ENCODE peak calls at places on chromosomes 7 and 10, in six cellular contexts. V is A673, J is nephron progenitor cell, Y is PC-9, X is AG09309, S is A549. L is an unnamed sample.

GRCh38 chr10:47182934-47183725 is 116.9 kb upstream of the GDF10 start:
- DNase-seq in V (no peak), J (no peak), Y (no peak), X (no peak), S (no peak), L (no peak)

GRCh38 chr7:33722383-33723096 is 182.8 kb upstream of the BMPER start:
- DNase-seq in V (no peak), J (peak), Y (peak), X (no peak), S (peak), L (peak)

GRCh38 chr10:61995093-61995492 is 93.6 kb downstream of the ARID5B start:
- DNase-seq in V (no peak), J (no peak), Y (no peak), X (no peak), S (no peak), L (no peak)

GRCh38 chr7:92025260-92025659 is 84.6 kb downstream of the AKAP9 start:
- DNase-seq in V (no peak), J (no peak), Y (peak), X (peak), S (no peak), L (no peak)

GRCh38 chr7:55094122-55094690 is 75.4 kb downstream of the EGFR start:
- DNase-seq in V (no peak), J (no peak), Y (no peak), X (no peak), S (no peak), L (no peak)

GRCh38 chr10:80416401-80417098 is 8.2 kb downstream of the PRXL2A start:
- DNase-seq in V (peak), J (peak), Y (no peak), X (no peak), S (no peak), L (no peak)

GRCh38 chr7:47807126-47807525 is 141.1 kb downstream of the PKD1L1 start:
- DNase-seq in V (no peak), J (no peak), Y (no peak), X (no peak), S (no peak), L (no peak)

GRCh38 chr7:142642316-142642715 is 107.0 kb upstream of the PRSS1 start:
- DNase-seq in V (no peak), J (no peak), Y (no peak), X (no peak), S (no peak), L (no peak)

GRCh38 chr7:641269-641671 is 85.2 kb upstream of the DNAAF5 start:
- DNase-seq in V (peak), J (no peak), Y (no peak), X (no peak), S (no peak), L (no peak)

GRCh38 chr7:55413442-55413841 is 48.3 kb downstream of the LANCL2 start:
- DNase-seq in V (no peak), J (no peak), Y (no peak), X (no peak), S (no peak), L (no peak)

GRCh38 chr10:43667317-43667731 is 18.6 kb upstream of the ZNF32 start:
- DNase-seq in V (no peak), J (no peak), Y (no peak), X (no peak), S (peak), L (no peak)

GRCh38 chr7:155665957-155666287 is 21.5 kb downstream of the RBM33 start:
- DNase-seq in V (peak), J (no peak), Y (no peak), X (peak), S (peak), L (no peak)

GRCh38 chr7:99224263-99224947 is 16.5 kb upstream of the KPNA7 start:
- DNase-seq in V (no peak), J (no peak), Y (peak), X (no peak), S (peak), L (peak)

GRCh38 chr7:151125459-151125834 is 39.2 kb downstream of the AGAP3 start:
- DNase-seq in V (peak), J (peak), Y (no peak), X (no peak), S (no peak), L (no peak)

GRCh38 chr7:92402920-92403759 is 44.1 kb upstream of the GATAD1 start:
- DNase-seq in V (no peak), J (no peak), Y (no peak), X (no peak), S (no peak), L (no peak)

GRCh38 chr10:23120001-23120934 is 24.9 kb downstream of the MSRB2 start:
- DNase-seq in V (no peak), J (no peak), Y (no peak), X (no peak), S (no peak), L (no peak)

GRCh38 chr10:72334196-72334831 is 20.4 kb downstream of the DNAJB12 start:
- DNase-seq in V (peak), J (peak), Y (no peak), X (no peak), S (no peak), L (no peak)

GRCh38 chr10:72336259-72337038 is 18.3 kb downstream of the DNAJB12 start:
- DNase-seq in V (no peak), J (no peak), Y (no peak), X (no peak), S (no peak), L (no peak)

GRCh38 chr10:72337039-72337629 is 17.6 kb downstream of the DNAJB12 start:
- DNase-seq in V (peak), J (peak), Y (peak), X (no peak), S (peak), L (peak)

GRCh38 chr10:72334832-72335393 is 19.8 kb downstream of the DNAJB12 start:
- DNase-seq in V (no peak), J (no peak), Y (no peak), X (no peak), S (no peak), L (peak)

GRCh38 chr10:72335394-72336258 is 19.1 kb downstream of the DNAJB12 start:
- DNase-seq in V (no peak), J (no peak), Y (no peak), X (no peak), S (no peak), L (peak)
- TF ChIP-seq CTCF in V (no peak), J (no peak), Y (no peak), X (no peak), S (no peak), L (peak)

GRCh38 chr7:27898735-27899134 is 158.8 kb downstream of the TAX1BP1 start:
- DNase-seq in V (no peak), J (no peak), Y (no peak), X (no peak), S (no peak), L (no peak)

GRCh38 chr7:27897001-27897400 is 157.0 kb downstream of the TAX1BP1 start:
- DNase-seq in V (no peak), J (no peak), Y (peak), X (no peak), S (no peak), L (peak)

GRCh38 chr7:27897441-27897847 is 157.5 kb downstream of the TAX1BP1 start:
- DNase-seq in V (no peak), J (no peak), Y (no peak), X (no peak), S (no peak), L (no peak)

GRCh38 chr7:27899601-27900000 is 159.6 kb downstream of the TAX1BP1 start:
- DNase-seq in V (no peak), J (no peak), Y (no peak), X (no peak), S (no peak), L (no peak)

DNA sequence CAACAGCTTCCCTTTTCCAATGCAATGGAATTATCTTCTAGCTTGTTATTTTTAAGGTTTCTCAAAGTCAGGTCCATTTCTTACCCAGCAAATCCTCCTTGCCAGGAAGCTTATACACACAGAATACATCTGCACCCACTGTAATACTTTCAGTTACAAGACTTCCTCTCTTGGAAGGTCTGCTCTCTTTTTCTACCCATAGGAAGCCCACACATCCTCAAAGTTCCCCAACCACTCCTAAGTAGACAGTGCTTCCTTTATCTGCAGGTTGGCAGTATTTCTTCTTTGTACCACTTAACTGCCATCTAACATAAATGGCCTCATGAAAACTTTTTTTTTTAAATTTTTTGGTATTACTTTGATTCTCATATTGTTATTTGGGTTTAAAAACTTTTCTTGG is 155.6 kb downstream of the TAX1BP1 start:
- DNase-seq in V (no peak), J (no peak), Y (no peak), X (no peak), S (no peak), L (no peak)
- TF ChIP-seq CTCF in V (no peak), J (no peak), Y (no peak), X (no peak), S (no peak), L (no peak)

DNA sequence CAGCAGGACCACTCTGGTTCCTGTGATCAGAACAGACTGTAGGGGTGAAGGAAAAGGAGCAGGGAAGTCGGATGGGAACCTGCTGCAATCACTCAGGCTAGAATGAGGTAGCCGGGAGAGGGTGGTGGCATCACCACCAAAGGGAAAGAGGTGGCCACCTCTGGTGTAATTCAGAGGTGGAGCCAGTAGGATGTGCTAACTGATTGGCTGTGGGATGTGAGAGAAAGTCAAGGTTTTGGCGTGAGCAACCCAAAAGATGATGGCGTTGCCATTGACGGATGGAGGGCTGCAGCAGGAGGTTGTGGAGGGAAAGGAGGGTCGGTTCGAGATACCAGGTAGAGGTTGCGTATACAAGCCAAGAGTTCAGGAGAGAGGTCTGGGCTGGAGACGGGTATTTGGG is 7.4 kb upstream of the VSIR start:
- DNase-seq in V (no peak), J (no peak), Y (no peak), X (no peak), S (no peak), L (no peak)
- TF ChIP-seq CTCF in V (no peak), J (no peak), Y (no peak), X (no peak), S (no peak), L (no peak)

GRCh38 chr10:79067241-79068202 is 1.2 kb upstream of the ZMIZ1 start:
- DNase-seq in V (peak), J (peak), Y (peak), X (peak), S (peak), L (peak)
- TF ChIP-seq CTCF in V (peak), J (no peak), Y (no peak), X (no peak), S (no peak), L (peak)

GRCh38 chr7:134553976-134554375 is 5.1 kb downstream of the AKR1B15 start:
- DNase-seq in V (no peak), J (peak), Y (no peak), X (no peak), S (no peak), L (no peak)
- TF ChIP-seq CTCF in V (peak), J (no peak), Y (no peak), X (peak), S (peak), L (no peak)

DNA sequence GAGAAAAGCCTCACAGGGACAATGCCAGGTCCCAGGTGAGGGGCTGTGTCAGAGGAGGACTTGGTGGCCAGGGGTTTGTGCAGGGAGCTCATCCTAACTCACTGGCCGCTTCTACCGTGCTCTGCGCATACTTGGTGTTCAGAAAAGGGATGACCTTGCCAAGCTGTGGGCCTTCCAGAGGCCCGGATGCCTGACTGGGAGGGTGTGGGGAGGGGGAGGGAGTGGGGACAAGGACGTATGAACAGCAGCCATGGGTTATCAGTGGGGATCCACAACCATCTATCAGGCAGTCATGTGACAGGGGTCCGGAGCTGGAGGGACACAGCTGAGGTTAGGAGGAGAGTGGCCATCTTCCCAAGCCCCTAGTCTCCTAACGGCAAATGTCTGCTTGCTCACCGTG is 6.2 kb downstream of the SFXN4 start:
- DNase-seq in V (no peak), J (no peak), Y (no peak), X (no peak), S (no peak), L (no peak)
- TF ChIP-seq CTCF in V (no peak), J (no peak), Y (no peak), X (no peak), S (no peak), L (no peak)

DNA sequence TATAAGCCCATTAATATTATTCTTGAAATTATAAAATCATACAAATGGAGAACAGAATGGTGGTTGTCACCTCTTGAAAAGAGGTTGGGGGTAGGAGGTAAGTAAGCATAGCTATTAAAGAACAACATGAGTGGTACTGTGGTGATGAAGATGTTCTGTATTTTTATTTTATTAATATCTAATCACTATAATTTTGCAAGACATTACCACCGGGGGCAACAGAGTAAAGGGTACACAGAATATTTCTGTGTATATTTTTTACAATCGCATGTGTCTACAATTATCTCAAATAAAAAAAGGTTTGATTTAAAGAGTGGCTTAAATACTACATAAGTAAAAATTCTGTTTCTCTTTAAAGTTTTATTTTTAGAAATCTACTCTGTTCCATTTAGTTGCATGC is 557.8 kb downstream of the NXPH1 start:
- DNase-seq in V (no peak), J (no peak), Y (no peak), X (no peak), S (no peak), L (no peak)
- TF ChIP-seq CTCF in V (no peak), J (no peak), Y (no peak), X (no peak), S (no peak), L (no peak)

DNA sequence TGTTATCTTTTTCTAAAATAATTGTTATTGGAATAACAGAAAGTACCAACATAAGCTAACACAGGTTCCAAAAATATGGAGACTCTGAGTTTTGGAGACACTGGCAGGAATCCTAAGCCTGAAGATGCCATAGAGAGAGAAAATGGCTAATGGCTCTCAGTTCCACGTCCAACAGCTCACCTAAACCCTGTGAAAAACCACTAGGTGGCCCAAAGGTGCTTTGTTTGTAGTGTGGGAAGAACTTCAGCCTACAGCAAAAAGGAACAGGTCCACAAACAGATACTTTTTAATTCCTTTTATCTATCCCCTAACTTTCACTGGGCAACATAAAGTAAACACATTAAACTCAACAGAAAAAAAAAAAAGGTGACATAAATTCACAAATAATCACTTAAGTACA is 272.3 kb downstream of the SEMA3D start:
- DNase-seq in V (peak), J (no peak), Y (no peak), X (no peak), S (no peak), L (no peak)
- TF ChIP-seq CTCF in V (no peak), J (no peak), Y (no peak), X (no peak), S (peak), L (no peak)

GRCh38 chr10:76316234-76316633 is 884.8 kb downstream of the LRMDA start:
- DNase-seq in V (no peak), J (no peak), Y (no peak), X (no peak), S (no peak), L (no peak)

GRCh38 chr10:76311752-76312699 is 880.6 kb downstream of the LRMDA start:
- DNase-seq in V (peak), J (peak), Y (no peak), X (no peak), S (peak), L (no peak)

GRCh38 chr10:76317078-76317477 is 885.7 kb downstream of the LRMDA start:
- DNase-seq in V (no peak), J (no peak), Y (no peak), X (no peak), S (no peak), L (no peak)

GRCh38 chr10:76318171-76318570 is 886.7 kb downstream of the LRMDA start:
- DNase-seq in V (no peak), J (no peak), Y (no peak), X (no peak), S (no peak), L (no peak)

DNA sequence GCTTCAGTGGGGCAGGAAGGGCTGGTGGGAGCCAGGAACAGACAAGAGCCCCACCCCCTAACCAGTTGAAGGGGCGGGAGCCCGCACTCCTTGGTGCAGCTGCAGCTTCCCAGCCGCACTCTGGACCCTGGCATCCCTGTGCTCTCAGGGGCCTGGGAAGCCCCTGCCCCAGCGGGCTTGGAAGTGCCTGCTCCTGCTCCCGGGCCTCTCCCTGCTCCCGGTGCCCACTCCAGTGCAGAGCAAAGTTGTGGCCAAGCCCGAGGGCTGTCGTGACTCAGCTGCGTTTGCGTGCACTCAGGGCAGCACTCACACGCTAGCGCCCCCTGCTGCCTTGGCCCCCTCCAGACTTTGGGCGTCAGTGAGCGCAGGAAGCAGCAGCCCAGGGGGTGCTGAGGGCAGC is 883.8 kb downstream of the LRMDA start:
- DNase-seq in V (no peak), J (no peak), Y (no peak), X (no peak), S (no peak), L (no peak)
- TF ChIP-seq CTCF in V (no peak), J (no peak), Y (no peak), X (no peak), S (no peak), L (peak)

DNA sequence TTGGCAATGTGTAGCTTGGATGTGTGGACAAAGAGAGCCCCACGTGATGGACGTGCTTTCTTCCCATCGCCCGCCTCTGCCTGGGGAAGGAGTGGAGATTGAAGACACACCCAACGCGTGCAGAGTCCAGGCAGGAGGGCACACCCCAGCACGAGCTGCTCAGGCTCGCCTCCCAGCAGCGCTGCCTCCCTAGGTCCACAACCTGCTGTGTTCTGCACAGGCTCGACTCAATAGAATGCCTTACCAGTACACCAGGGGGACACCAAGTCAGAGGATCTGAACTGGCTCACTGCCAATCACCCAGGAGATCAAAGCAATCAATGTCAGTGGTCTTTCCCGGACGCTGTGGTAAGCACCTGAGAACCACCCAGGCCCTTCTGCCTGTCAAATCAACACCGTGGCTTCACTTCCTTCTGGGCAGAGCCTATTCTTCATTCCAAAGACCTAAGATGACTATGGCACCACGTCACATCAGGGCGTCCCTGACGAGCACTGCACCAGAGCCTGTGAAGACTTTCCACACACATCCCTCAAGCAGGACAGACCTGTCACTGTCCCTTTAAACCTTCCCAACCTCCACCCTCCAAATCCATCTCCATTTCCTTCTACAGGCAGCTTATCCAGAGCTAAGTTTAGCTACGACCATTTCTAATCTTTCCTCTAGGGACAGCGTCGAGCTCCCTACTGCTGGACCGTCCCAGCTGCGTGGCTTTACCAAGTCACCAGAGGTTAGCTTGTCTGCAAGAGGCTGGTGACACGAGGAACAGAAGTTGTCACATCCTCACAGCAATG is 72.3 kb downstream of the AMZ1 start:
- DNase-seq in V (peak), J (no peak), Y (peak), X (no peak), S (peak), L (peak)
- TF ChIP-seq CTCF in V (peak), J (peak), Y (peak), X (peak), S (no peak), L (no peak)

L was measured in Calu3.